ENCODE peak calls at places on chromosomes 7 and 10, in eight cellular contexts. C is astrocyte of the spinal cord, R is choroid plexus epithelial cell, Y is PC-3, E is esophagus squamous epithelium, D is mammary epithelial cell, L is AG04450, F is uterus. V is an unnamed sample.

GRCh38 chr7:137984181-137985041 is 17.5 kb downstream of the CREB3L2 start:
- DNase-seq in C (no peak), R (no peak), Y (no peak), E (no peak), D (no peak), L (no peak), F (no peak), V (no peak)

GRCh38 chr10:13990918-13991317 is 339.8 kb downstream of the FRMD4A start:
- DNase-seq in C (peak; percentile 62), R (peak; percentile 42), Y (no peak), E (no peak), D (no peak), L (no peak), F (peak; percentile 46), V (peak; percentile 87)

GRCh38 chr10:62647375-62648092 is 157.0 kb upstream of the ADO start:
- DNase-seq in C (no peak), R (no peak), Y (no peak), E (no peak), D (no peak), L (no peak), F (no peak), V (no peak)

GRCh38 chr10:97762816-97763215 is 9.0 kb downstream of the SFRP5 start:
- DNase-seq in C (peak; percentile 30), R (peak; percentile 71), Y (no peak), E (no peak), D (no peak), L (no peak), F (no peak), V (peak; percentile 36)

GRCh38 chr7:157714166-157715070 is 377.6 kb downstream of the DNAJB6 start:
- DNase-seq in C (no peak), R (no peak), Y (no peak), E (no peak), D (no peak), L (no peak), F (no peak), V (no peak)

GRCh38 chr10:66273966-66274519 is 651.8 kb upstream of the LRRTM3 start:
- DNase-seq in C (no peak), R (no peak), Y (peak; percentile 82), E (no peak), D (no peak), L (no peak), F (no peak), V (no peak)

GRCh38 chr10:91759581-91759986 is 38.6 kb upstream of the TNKS2 start:
- DNase-seq in C (peak; percentile 11), R (peak; percentile 16), Y (peak; percentile 37), E (no peak), D (peak; percentile 30), L (no peak), F (no peak), V (no peak)

GRCh38 chr10:94042001-94042813 is 48.5 kb downstream of the PLCE1 start:
- DNase-seq in C (peak; percentile 89), R (peak; percentile 71), Y (peak; percentile 86), E (no peak), D (peak; percentile 23), L (peak; percentile 18), F (no peak), V (peak; percentile 85)

GRCh38 chr10:83965473-83965872 is 173.8 kb upstream of the GHITM start:
- DNase-seq in C (no peak), R (no peak), Y (no peak), E (no peak), D (no peak), L (no peak), F (no peak), V (no peak)

GRCh38 chr7:113120647-113121046 is 2.3 kb upstream of the SMIM30 start:
- DNase-seq in C (no peak), R (no peak), Y (no peak), E (no peak), D (no peak), L (no peak), F (no peak), V (no peak)

GRCh38 chr10:3104251-3104918 is 37.0 kb downstream of the PFKP start:
- DNase-seq in C (no peak), R (no peak), Y (no peak), E (no peak), D (no peak), L (no peak), F (no peak), V (no peak)

GRCh38 chr7:75776295-75776971 is 4.4 kb upstream of the CCL26 start:
- DNase-seq in C (peak; percentile 94), R (peak; percentile 79), Y (peak; percentile 94), E (no peak), D (peak; percentile 54), L (peak; percentile 57), F (no peak), V (peak; percentile 96)

GRCh38 chr7:29488977-29489376 is 74.7 kb upstream of the PRR15 start:
- DNase-seq in C (peak; percentile 81), R (peak; percentile 94), Y (peak; percentile 60), E (no peak), D (peak; percentile 67), L (no peak), F (no peak), V (peak; percentile 95)

GRCh38 chr10:103761075-103761920 is 94.1 kb downstream of the SH3PXD2A start:
- DNase-seq in C (peak; percentile 42), R (no peak), Y (peak; percentile 69), E (no peak), D (peak; percentile 48), L (no peak), F (no peak), V (no peak)

GRCh38 chr7:112556633-112557032 is 75.8 kb downstream of the LSMEM1 start:
- DNase-seq in C (no peak), R (no peak), Y (peak; percentile 76), E (no peak), D (peak; percentile 93), L (no peak), F (no peak), V (no peak)

GRCh38 chr10:70265032-70265689 is 18.6 kb downstream of the NPFFR1 start:
- DNase-seq in C (no peak), R (peak; percentile 48), Y (peak; percentile 77), E (no peak), D (peak; percentile 39), L (no peak), F (no peak), V (no peak)

GRCh38 chr10:131310904-131311660 is 439 bp downstream of the TCERG1L start:
- DNase-seq in C (no peak), R (no peak), Y (no peak), E (no peak), D (no peak), L (no peak), F (no peak), V (no peak)

GRCh38 chr10:131311661-131312260 is at the start of gene TCERG1L:
- DNase-seq in C (no peak), R (no peak), Y (no peak), E (no peak), D (no peak), L (no peak), F (no peak), V (no peak)

GRCh38 chr10:131313377-131313776 is 1.9 kb upstream of the TCERG1L start:
- DNase-seq in C (no peak), R (no peak), Y (no peak), E (no peak), D (no peak), L (no peak), F (no peak), V (no peak)

GRCh38 chr10:131314148-131314547 is 2.6 kb upstream of the TCERG1L start:
- DNase-seq in C (no peak), R (no peak), Y (no peak), E (no peak), D (no peak), L (no peak), F (no peak), V (no peak)

GRCh38 chr10:131312261-131312801 is 810 bp upstream of the TCERG1L start:
- DNase-seq in C (no peak), R (no peak), Y (no peak), E (no peak), D (no peak), L (no peak), F (no peak), V (no peak)
- H3K4me3 ChIP-seq in C (no peak overlapping the region), R (no peak overlapping the region), Y (no peak overlapping the region), E (peak overlapping the region; percentile 30), D (no peak overlapping the region), L (no peak overlapping the region), F (no peak overlapping the region), V (no peak overlapping the region)

DNA sequence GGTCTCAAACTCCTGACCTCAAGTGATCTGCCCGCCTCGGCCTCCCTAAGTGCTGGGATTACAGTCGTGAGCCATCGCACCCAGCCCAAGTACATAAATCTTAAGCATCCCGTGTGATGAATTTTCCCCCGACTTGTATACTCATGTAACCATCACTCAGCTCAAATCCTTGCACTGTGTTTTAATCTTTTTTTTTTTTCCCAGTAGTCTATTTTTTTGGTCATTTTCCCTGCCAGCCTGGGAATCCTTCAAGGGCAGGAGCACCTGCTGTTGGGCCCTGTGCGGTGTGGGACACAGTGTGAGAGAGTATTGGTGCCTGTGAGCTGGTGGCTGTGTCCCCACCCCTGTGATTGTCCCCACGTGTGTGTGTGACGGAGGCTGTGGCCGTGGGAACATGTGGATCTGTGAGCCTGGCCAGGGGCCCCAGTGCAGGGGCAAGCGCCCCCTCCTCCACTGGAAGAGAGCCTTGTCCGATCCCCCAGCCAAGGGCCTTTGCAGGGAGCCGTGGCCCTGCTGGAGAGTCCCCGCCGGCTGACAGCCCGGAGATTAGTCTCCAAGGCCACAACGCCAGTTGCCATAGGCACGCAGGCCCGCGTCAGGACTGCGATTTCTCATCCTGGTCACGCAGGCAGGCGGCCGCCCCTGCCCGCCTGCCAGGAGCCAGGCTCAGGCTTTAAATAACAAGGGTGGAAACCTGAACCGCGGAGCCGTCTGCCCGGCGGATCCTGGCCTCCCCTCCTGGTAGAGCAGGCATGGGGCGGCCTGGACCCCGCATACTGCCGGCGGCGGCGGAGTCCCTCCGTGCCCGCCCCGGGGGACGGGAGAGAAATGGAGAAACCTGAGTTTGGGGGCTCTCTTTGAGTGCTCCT is 26.5 kb downstream of the GTF2IRD1 start:
- DNase-seq in C (peak; percentile 92), R (peak; percentile 85), Y (no peak), E (no peak), D (peak; percentile 73), L (peak; percentile 47), F (peak; percentile 76), V (peak; percentile 90)
- TF ChIP-seq CTCF in C (no peak), R (no peak), Y (no peak), E (peak; percentile 7), D (no peak), L (no peak), F (no peak), V (no peak)

DNA sequence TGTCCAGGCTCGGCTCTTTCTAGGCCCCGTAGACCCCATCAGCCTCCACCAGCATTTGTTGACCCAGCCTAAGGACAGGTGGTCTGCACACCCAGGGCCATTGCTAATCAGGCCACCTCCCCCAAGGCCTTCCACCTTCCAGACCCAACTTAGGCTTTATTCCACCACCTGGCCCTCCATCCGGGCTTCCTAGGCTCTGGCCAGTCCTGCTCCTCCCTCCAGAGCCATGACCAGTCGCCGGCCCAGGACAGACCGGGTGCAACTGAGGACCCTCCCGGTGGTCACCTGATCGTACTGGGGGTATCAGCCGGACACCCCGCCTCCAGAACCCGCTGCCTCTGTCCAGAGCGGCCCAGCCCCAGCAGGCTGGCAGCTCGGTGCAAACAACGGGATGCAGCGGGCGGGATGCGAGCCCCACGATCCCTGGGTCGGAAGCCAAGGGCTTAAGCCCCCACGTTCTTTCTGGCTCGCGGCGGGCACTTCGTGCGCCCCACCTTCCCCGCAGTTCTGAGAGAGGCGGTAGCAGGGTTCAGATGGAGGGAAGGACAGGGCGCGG is 545 bp downstream of the NACAD start:
- DNase-seq in C (no peak), R (no peak), Y (no peak), E (no peak), D (no peak), L (no peak), F (no peak), V (no peak)
- H3K4me3 ChIP-seq in C (peak overlapping the region; percentile 58), R (peak overlapping the region; percentile 55), Y (no peak overlapping the region), E (peak overlapping the region; percentile 49), D (no peak overlapping the region), L (peak overlapping the region; percentile 69), F (peak overlapping the region; percentile 48), V (peak overlapping the region; percentile 67)

GRCh38 chr10:26861326-26861998 is 704 bp upstream of the ABI1 start:
- DNase-seq in C (no peak), R (no peak), Y (no peak), E (no peak), D (no peak), L (no peak), F (no peak), V (no peak)
- TF ChIP-seq CTCF in C (no peak), R (no peak), Y (peak; percentile 45), E (peak; percentile 29), D (no peak), L (no peak), F (peak; percentile 41), V (no peak)